ENCODE peak calls at places on chromosome 7, in ten cellular contexts. X is esophagus muscularis mucosa, E is left ventricle myocardium inferior, I is esophagus squamous epithelium, G is Peyer's patch, N is OCI-LY7, Y is spleen, R is stomach, D is testis, O is ascending aorta. K is an unnamed sample.
A peak's percentile ranks its signal among the peaks of the same experiment; 100 is the strongest.

GRCh38 chr7:38020134-38020533 is 99.7 kb downstream of the EPDR1 start:
- DNase-seq in X (no peak), E (no peak), I (no peak), G (no peak), N (no peak), Y (no peak), R (no peak), D (no peak), O (no peak), K (no peak)

GRCh38 chr7:8172372-8173354 is 89.3 kb downstream of the ICA1 start:
- DNase-seq in X (no peak), E (no peak), I (no peak), G (no peak), N (no peak), Y (no peak), R (no peak), D (no peak), O (no peak), K (no peak)

GRCh38 chr7:97871659-97872024 is 566 bp downstream of the ASNS start:
- DNase-seq in X (no peak), E (no peak), I (no peak), G (no peak), N (peak; percentile 55), Y (no peak), R (no peak), D (no peak), O (no peak), K (no peak)

GRCh38 chr7:53446170-53446569 is 410.7 kb downstream of the POM121L12 start:
- DNase-seq in X (no peak), E (no peak), I (no peak), G (no peak), N (no peak), Y (no peak), R (no peak), D (no peak), O (no peak), K (no peak)

GRCh38 chr7:155593455-155594162 is 47.2 kb upstream of the CNPY1 start:
- DNase-seq in X (no peak), E (no peak), I (no peak), G (no peak), N (no peak), Y (peak; percentile 85), R (peak; percentile 24), D (no peak), O (peak; percentile 58), K (no peak)

GRCh38 chr7:41573881-41574280 is 129.0 kb downstream of the INHBA start:
- DNase-seq in X (no peak), E (no peak), I (no peak), G (no peak), N (no peak), Y (no peak), R (no peak), D (no peak), O (no peak), K (no peak)

GRCh38 chr7:19939746-19940145 is 166.3 kb upstream of the TMEM196 start:
- DNase-seq in X (no peak), E (no peak), I (no peak), G (no peak), N (no peak), Y (no peak), R (no peak), D (no peak), O (no peak), K (no peak)

GRCh38 chr7:15209385-15209784 is 306.8 kb upstream of the DGKB start:
- DNase-seq in X (no peak), E (no peak), I (no peak), G (no peak), N (no peak), Y (no peak), R (no peak), D (no peak), O (no peak), K (peak; percentile 11)

GRCh38 chr7:90530263-90530662 is 60.8 kb downstream of the PTTG1IP2 start:
- DNase-seq in X (no peak), E (no peak), I (no peak), G (no peak), N (no peak), Y (no peak), R (no peak), D (no peak), O (no peak), K (no peak)

GRCh38 chr7:25968205-25968993 is 183.6 kb upstream of the NFE2L3 start:
- DNase-seq in X (no peak), E (no peak), I (no peak), G (no peak), N (peak; percentile 97), Y (peak; percentile 84), R (peak; percentile 37), D (no peak), O (no peak), K (no peak)

GRCh38 chr7:151429555-151430331 is 10.2 kb downstream of the CRYGN start:
- DNase-seq in X (no peak), E (no peak), I (no peak), G (no peak), N (peak; percentile 43), Y (peak; percentile 74), R (peak; percentile 63), D (no peak), O (no peak), K (no peak)

GRCh38 chr7:28106316-28106957 is 74.2 kb downstream of the JAZF1 start:
- DNase-seq in X (peak; percentile 81), E (peak; percentile 26), I (no peak), G (no peak), N (no peak), Y (no peak), R (no peak), D (no peak), O (no peak), K (peak; percentile 74)

GRCh38 chr7:108291791-108292440 is 161.8 kb upstream of the LAMB4 start:
- DNase-seq in X (no peak), E (no peak), I (no peak), G (no peak), N (no peak), Y (no peak), R (no peak), D (no peak), O (no peak), K (no peak)

GRCh38 chr7:77453531-77453930 is 37.4 kb upstream of the GSAP start:
- DNase-seq in X (no peak), E (no peak), I (no peak), G (no peak), N (no peak), Y (no peak), R (no peak), D (no peak), O (no peak), K (no peak)

GRCh38 chr7:26317211-26317610 is 25.5 kb downstream of the SNX10 start:
- DNase-seq in X (no peak), E (no peak), I (no peak), G (no peak), N (no peak), Y (no peak), R (no peak), D (no peak), O (no peak), K (no peak)

GRCh38 chr7:78769551-78770101 is 683.8 kb downstream of the MAGI2 start:
- DNase-seq in X (no peak), E (no peak), I (no peak), G (no peak), N (peak; percentile 5), Y (no peak), R (no peak), D (no peak), O (no peak), K (no peak)

GRCh38 chr7:26151953-26152781 is at the start of gene NFE2L3:
- DNase-seq in X (no peak), E (peak; percentile 68), I (peak; percentile 24), G (peak; percentile 90), N (peak; percentile 92), Y (peak; percentile 96), R (peak; percentile 90), D (peak; percentile 88), O (peak; percentile 82), K (no peak)

DNA sequence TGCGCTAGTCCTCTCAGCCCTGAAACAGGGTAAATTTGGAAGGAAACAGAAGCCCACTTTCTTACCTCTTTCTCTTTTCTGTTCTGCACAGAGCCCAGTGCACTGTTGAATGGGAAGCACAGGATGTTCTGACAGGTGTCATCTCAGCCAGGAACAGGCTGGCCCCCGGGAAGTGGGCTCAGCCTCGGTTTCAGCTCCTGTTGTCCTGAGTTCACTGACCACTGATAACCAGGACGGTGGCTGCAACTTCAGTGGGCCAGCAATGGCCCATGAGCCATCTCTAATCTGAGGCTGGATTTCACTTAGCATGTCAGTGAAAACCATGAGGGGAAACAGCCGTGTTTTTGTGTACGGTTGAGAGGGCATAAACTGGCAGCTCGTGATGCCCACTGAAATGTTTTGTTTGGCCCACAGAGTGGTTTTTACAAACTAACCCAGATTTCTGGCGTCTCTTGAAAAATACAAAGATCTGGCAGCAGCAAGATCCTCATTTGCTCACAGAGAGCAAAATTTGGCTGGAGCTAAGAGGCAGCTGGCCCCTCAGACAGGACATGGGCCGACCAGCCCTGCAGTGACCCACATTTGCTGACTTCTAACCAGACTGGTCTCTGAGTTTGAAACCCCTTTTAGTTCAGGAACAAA is 455.9 kb downstream of the PAXIP1 start:
- DNase-seq in X (no peak), E (no peak), I (no peak), G (no peak), N (no peak), Y (no peak), R (no peak), D (no peak), O (no peak), K (no peak)
- H3K27ac ChIP-seq in X (no peak overlapping the region), E (no peak overlapping the region), I (no peak overlapping the region), G (no peak overlapping the region), N (no peak overlapping the region), Y (no peak overlapping the region), R (no peak overlapping the region), D (no peak overlapping the region), O (no peak overlapping the region), K (no peak overlapping the region)

GRCh38 chr7:6234384-6234783 is 38.0 kb downstream of the CYTH3 start:
- DNase-seq in X (no peak), E (no peak), I (no peak), G (no peak), N (peak; percentile 81), Y (no peak), R (no peak), D (no peak), O (no peak), K (no peak)
- H3K4me1 ChIP-seq in X (peaks cover 51% of the 10 kb centered on the region), E (peaks cover 95% of the 10 kb centered on the region), I (peaks cover 16% of the 10 kb centered on the region), G (no peaks in the 10 kb centered on the region), N (peaks cover 21% of the 10 kb centered on the region), Y (peaks cover 7% of the 10 kb centered on the region), R (peaks cover 55% of the 10 kb centered on the region), D (peaks cover 7% of the 10 kb centered on the region), O (peaks cover 4% of the 10 kb centered on the region), K (peaks cover 37% of the 10 kb centered on the region)

GRCh38 chr7:112749775-112750174 is 40.4 kb downstream of the TMEM168 start:
- DNase-seq in X (no peak), E (no peak), I (no peak), G (no peak), N (no peak), Y (no peak), R (no peak), D (no peak), O (no peak), K (no peak)
- TF ChIP-seq CTCF in X (no peak), E (no peak), I (no peak), G (no peak), N (peak; percentile 44), Y (no peak), R (no peak), D (no peak), O (no peak), K (no peak)

GRCh38 chr7:105963038-105963667 is at the start of gene CDHR3:
- DNase-seq in X (no peak), E (no peak), I (no peak), G (no peak), N (no peak), Y (no peak), R (peak; percentile 72), D (no peak), O (no peak), K (no peak)
- H3K27ac ChIP-seq in X (peak within 1 kb of the TSS; percentile 84), E (peak within 1 kb of the TSS; percentile 15), I (no peak within 1 kb of the TSS), G (no peak within 1 kb of the TSS), N (no peak within 1 kb of the TSS), Y (no peak within 1 kb of the TSS), R (peak within 1 kb of the TSS; percentile 39), D (no peak within 1 kb of the TSS), O (no peak within 1 kb of the TSS), K (no peak within 1 kb of the TSS)

K was measured in gastrocnemius medialis.